ENCODE peak calls at places on chromosomes 4 and X, in four cellular contexts. One of them, this sample, is unnamed.

GRCh38 chr4:10666616-10667015 is 18.0 kb downstream of the CLNK start:
- DNase-seq in CD8-positive, alpha-beta T cell: no peak
- DNase-seq in dorsolateral prefrontal cortex: no peak
- DNase-seq in CD8-positive, alpha-beta memory T cell: no peak
- DNase-seq in this sample: no peak

GRCh38 chr4:75916091-75916661 is 13.9 kb upstream of the PPEF2 start:
- DNase-seq in CD8-positive, alpha-beta T cell: no peak
- DNase-seq in CD8-positive, alpha-beta memory T cell: no peak
- DNase-seq in dorsolateral prefrontal cortex: no peak
- DNase-seq in this sample: peak; percentile 41

GRCh38 chr4:141900841-141901240 is 264.5 kb downstream of the IL15 start:
- DNase-seq in CD8-positive, alpha-beta T cell: no peak
- DNase-seq in CD8-positive, alpha-beta memory T cell: no peak
- DNase-seq in dorsolateral prefrontal cortex: no peak
- DNase-seq in this sample: no peak

GRCh38 chr4:98932539-98932938 is 3.6 kb upstream of the EIF4E start:
- DNase-seq in CD8-positive, alpha-beta T cell: no peak
- DNase-seq in CD8-positive, alpha-beta memory T cell: no peak
- DNase-seq in dorsolateral prefrontal cortex: no peak
- DNase-seq in this sample: no peak

GRCh38 chr4:184100297-184100885 is 117.3 kb downstream of the ENPP6 start:
- DNase-seq in CD8-positive, alpha-beta memory T cell: no peak
- DNase-seq in CD8-positive, alpha-beta T cell: peak; percentile 12
- DNase-seq in dorsolateral prefrontal cortex: peak; percentile 63
- DNase-seq in this sample: no peak

GRCh38 chr4:142846729-142847606 is 867 bp upstream of the INPP4B start:
- DNase-seq in CD8-positive, alpha-beta memory T cell: peak; percentile 77
- DNase-seq in CD8-positive, alpha-beta T cell: peak; percentile 51
- DNase-seq in dorsolateral prefrontal cortex: no peak
- DNase-seq in this sample: no peak

GRCh38 chr4:162104459-162105124 is 59.2 kb downstream of the FSTL5 start:
- DNase-seq in CD8-positive, alpha-beta memory T cell: no peak
- DNase-seq in CD8-positive, alpha-beta T cell: no peak
- DNase-seq in dorsolateral prefrontal cortex: no peak
- DNase-seq in this sample: no peak

GRCh38 chr4:128861856-128862518 is 52.5 kb downstream of the JADE1 start:
- DNase-seq in CD8-positive, alpha-beta T cell: no peak
- DNase-seq in CD8-positive, alpha-beta memory T cell: no peak
- DNase-seq in dorsolateral prefrontal cortex: no peak
- DNase-seq in this sample: no peak

GRCh38 chrX:21948897-21949578 is 8.5 kb downstream of the SMS start:
- DNase-seq in CD8-positive, alpha-beta T cell: no peak
- DNase-seq in dorsolateral prefrontal cortex: no peak
- DNase-seq in CD8-positive, alpha-beta memory T cell: no peak
- DNase-seq in this sample: no peak

GRCh38 chrX:153310901-153311300 is 10.7 kb downstream of the PNMA6F start:
- DNase-seq in CD8-positive, alpha-beta memory T cell: no peak
- DNase-seq in dorsolateral prefrontal cortex: no peak
- DNase-seq in CD8-positive, alpha-beta T cell: no peak
- DNase-seq in this sample: no peak

GRCh38 chrX:79325263-79325958 is 41.7 kb downstream of the ITM2A start:
- DNase-seq in dorsolateral prefrontal cortex: no peak
- DNase-seq in CD8-positive, alpha-beta memory T cell: peak; percentile 60
- DNase-seq in CD8-positive, alpha-beta T cell: peak; percentile 13
- DNase-seq in this sample: no peak

GRCh38 chrX:55004231-55004630 is 4.1 kb downstream of the APEX2 start:
- DNase-seq in dorsolateral prefrontal cortex: no peak
- DNase-seq in CD8-positive, alpha-beta memory T cell: no peak
- DNase-seq in CD8-positive, alpha-beta T cell: no peak
- DNase-seq in this sample: no peak

GRCh38 chr4:24747234-24747975 is 48.0 kb upstream of the SOD3 start:
- DNase-seq in CD8-positive, alpha-beta memory T cell: no peak
- DNase-seq in CD8-positive, alpha-beta T cell: no peak
- DNase-seq in dorsolateral prefrontal cortex: no peak
- DNase-seq in this sample: no peak

GRCh38 chrX:119407681-119408080 is 8.5 kb downstream of the SLC25A43 start:
- DNase-seq in dorsolateral prefrontal cortex: no peak
- DNase-seq in CD8-positive, alpha-beta memory T cell: no peak
- DNase-seq in CD8-positive, alpha-beta T cell: no peak
- DNase-seq in this sample: no peak

GRCh38 chrX:68556036-68556435 is 57.2 kb downstream of the YIPF6 start:
- DNase-seq in dorsolateral prefrontal cortex: no peak
- DNase-seq in CD8-positive, alpha-beta T cell: no peak
- DNase-seq in CD8-positive, alpha-beta memory T cell: no peak
- DNase-seq in this sample: no peak

GRCh38 chr4:132228676-132229075 is 920.4 kb upstream of the PCDH10 start:
- DNase-seq in CD8-positive, alpha-beta memory T cell: no peak
- DNase-seq in dorsolateral prefrontal cortex: no peak
- DNase-seq in CD8-positive, alpha-beta T cell: no peak
- DNase-seq in this sample: no peak

GRCh38 chr4:132230025-132230424 is 919.1 kb upstream of the PCDH10 start:
- DNase-seq in CD8-positive, alpha-beta memory T cell: no peak
- DNase-seq in CD8-positive, alpha-beta T cell: no peak
- DNase-seq in dorsolateral prefrontal cortex: no peak
- DNase-seq in this sample: no peak

DNA sequence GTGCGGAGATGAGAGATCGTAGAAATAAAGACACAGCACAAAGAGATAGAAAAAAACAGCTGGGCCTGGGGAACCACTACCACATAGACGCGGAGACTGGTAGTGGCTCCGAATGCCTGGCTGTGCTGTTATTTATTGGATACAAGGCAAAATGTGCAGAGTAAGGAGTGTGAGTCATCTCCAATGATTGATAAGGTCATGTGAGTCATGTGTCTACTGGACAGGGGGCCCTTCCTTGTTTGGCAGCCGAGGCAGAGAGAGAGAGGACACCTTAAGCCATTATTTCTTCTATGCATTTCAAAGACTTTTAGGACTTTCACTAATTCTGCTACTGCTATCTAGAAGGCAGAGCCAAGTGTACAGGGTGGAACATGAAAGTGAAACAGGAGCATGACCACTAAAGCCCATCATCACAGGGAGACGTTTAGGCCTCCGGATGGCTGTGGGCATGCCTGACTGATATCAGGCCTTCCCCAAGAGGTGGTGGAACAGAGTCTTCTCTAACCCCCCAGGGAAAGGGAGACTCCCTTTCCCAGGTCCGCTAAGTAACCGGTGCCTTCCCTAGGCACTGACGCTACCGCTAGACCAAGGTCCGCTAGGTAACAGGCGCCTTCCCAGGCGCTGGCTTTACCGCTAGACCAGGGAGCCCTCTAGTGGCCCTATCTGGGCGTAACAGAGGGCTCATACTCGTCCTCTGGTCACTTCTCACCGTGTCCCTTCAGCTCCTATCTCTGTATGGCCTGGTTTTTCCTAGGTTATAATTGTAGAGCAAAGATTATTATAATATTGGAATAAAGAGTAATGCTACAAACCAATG is 921.5 kb upstream of the PCDH10 start:
- DNase-seq in dorsolateral prefrontal cortex: no peak
- DNase-seq in CD8-positive, alpha-beta memory T cell: no peak
- DNase-seq in CD8-positive, alpha-beta T cell: no peak
- DNase-seq in this sample: no peak
- H3K4me3 ChIP-seq in dorsolateral prefrontal cortex: no peak overlapping the region
- H3K4me3 ChIP-seq in CD8-positive, alpha-beta memory T cell: no peak overlapping the region
- H3K4me3 ChIP-seq in CD8-positive, alpha-beta T cell: no peak overlapping the region
- H3K4me3 ChIP-seq in this sample: peak overlapping the region; percentile 30

GRCh38 chr4:39498724-39499014 is 28.6 kb downstream of the UGDH start:
- DNase-seq in CD8-positive, alpha-beta memory T cell: no peak
- DNase-seq in dorsolateral prefrontal cortex: no peak
- DNase-seq in CD8-positive, alpha-beta T cell: no peak
- DNase-seq in this sample: no peak
- H3K27ac ChIP-seq in CD8-positive, alpha-beta memory T cell: no peak overlapping the region
- H3K27ac ChIP-seq in dorsolateral prefrontal cortex: no peak overlapping the region
- H3K27ac ChIP-seq in CD8-positive, alpha-beta T cell: no peak overlapping the region
- H3K27ac ChIP-seq in this sample: no peak overlapping the region

DNA sequence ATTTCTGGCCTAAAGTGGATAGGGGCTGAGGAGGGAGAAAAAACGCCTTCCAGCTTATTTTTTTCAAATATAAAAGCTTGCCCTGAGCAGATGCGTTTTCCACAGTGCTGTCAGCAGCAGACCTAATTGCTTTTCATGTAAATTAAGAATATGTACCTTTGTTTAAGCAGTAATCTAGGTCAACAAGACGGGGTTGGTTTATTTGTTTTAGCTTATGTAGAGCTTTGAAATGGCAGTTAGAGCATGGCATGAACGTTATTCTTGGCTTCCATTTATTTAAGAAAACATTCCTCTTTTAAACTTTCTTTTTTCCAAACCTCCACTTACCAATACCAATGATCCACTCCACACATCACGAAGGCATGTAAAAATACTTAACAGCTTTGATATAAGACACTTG is 220.3 kb upstream of the TENM3 start:
- DNase-seq in dorsolateral prefrontal cortex: no peak
- DNase-seq in CD8-positive, alpha-beta memory T cell: no peak
- DNase-seq in CD8-positive, alpha-beta T cell: no peak
- DNase-seq in this sample: no peak
- H3K4me3 ChIP-seq in dorsolateral prefrontal cortex: no peak overlapping the region
- H3K4me3 ChIP-seq in CD8-positive, alpha-beta memory T cell: no peak overlapping the region
- H3K4me3 ChIP-seq in CD8-positive, alpha-beta T cell: no peak overlapping the region
- H3K4me3 ChIP-seq in this sample: no peak overlapping the region

DNA sequence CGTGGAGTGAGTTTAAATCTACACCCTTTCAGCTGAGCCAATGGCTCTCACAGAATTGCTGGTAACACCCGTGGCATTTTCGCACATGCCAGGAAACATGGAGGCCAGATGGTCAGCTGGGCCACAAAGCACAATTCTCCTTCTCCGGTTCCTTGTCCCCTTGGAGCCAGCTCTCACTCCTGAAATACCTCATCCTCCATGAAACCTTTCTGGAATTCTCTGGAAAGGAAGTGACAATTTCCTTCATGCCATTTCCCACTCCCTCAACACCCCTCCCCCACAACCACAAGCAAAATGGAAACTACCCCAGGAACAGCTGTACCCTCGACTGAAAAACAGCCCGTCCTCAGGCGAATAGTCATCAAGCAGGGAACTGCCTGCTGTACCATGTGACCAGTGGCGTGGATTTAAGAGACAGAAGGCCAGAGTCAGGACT is 24.7 kb downstream of the ELF4 start:
- DNase-seq in CD8-positive, alpha-beta T cell: no peak
- DNase-seq in dorsolateral prefrontal cortex: no peak
- DNase-seq in CD8-positive, alpha-beta memory T cell: no peak
- DNase-seq in this sample: no peak
- H3K27ac ChIP-seq in CD8-positive, alpha-beta T cell: peak overlapping the region; percentile 62
- H3K27ac ChIP-seq in dorsolateral prefrontal cortex: no peak overlapping the region
- H3K27ac ChIP-seq in CD8-positive, alpha-beta memory T cell: peak overlapping the region; percentile 3
- H3K27ac ChIP-seq in this sample: no peak overlapping the region

DNA sequence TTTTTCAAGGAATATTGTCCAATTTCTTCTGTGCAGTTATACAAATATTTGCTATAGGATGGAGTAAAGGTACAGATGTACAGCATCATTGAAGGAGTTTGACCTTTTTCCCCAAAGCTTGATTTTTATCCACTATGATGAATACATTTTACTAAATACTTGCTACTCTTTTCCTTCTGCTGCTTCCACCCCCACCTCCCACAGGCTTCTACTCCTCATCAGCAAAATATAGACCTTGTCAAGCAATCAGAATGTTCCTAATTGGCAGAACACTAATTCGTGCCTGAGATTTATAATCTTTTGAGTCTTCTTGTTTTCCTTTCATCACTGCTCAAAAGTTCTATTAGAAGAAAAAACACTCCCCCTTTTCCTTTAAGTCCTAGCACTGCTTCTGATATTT is 3.8 kb upstream of the THAP9 start:
- DNase-seq in CD8-positive, alpha-beta memory T cell: no peak
- DNase-seq in CD8-positive, alpha-beta T cell: no peak
- DNase-seq in dorsolateral prefrontal cortex: no peak
- DNase-seq in this sample: no peak
- H3K4me3 ChIP-seq in CD8-positive, alpha-beta memory T cell: no peak overlapping the region
- H3K4me3 ChIP-seq in CD8-positive, alpha-beta T cell: no peak overlapping the region
- H3K4me3 ChIP-seq in dorsolateral prefrontal cortex: no peak overlapping the region
- H3K4me3 ChIP-seq in this sample: no peak overlapping the region

GRCh38 chr4:6388713-6389112 is 83.7 kb downstream of the PPP2R2C start:
- DNase-seq in CD8-positive, alpha-beta memory T cell: peak; percentile 10
- DNase-seq in CD8-positive, alpha-beta T cell: no peak
- DNase-seq in dorsolateral prefrontal cortex: no peak
- DNase-seq in this sample: no peak
- H3K27ac ChIP-seq in CD8-positive, alpha-beta memory T cell: no peak overlapping the region
- H3K27ac ChIP-seq in CD8-positive, alpha-beta T cell: no peak overlapping the region
- H3K27ac ChIP-seq in dorsolateral prefrontal cortex: no peak overlapping the region
- H3K27ac ChIP-seq in this sample: no peak overlapping the region

This sample was measured in Panc1.